ENCODE peak calls at places on chromosomes 3 and 15, in ten cellular contexts. J is transverse colon, Q is K562, C is H1, D is sigmoid colon, A is prostate gland, F is HCT116, Y is breast epithelium, H is spleen, E is GM12891. B is an unnamed sample.

GRCh38 chr15:43775411-43775965 is 1.3 kb downstream of the ELL3 start:
- DNase-seq in J (peak), Q (peak), C (peak), D (no peak), A (peak), F (peak), Y (peak), H (no peak), E (no peak), B (peak)

GRCh38 chr3:152339881-152340505 is 71.3 kb downstream of the MBNL1 start:
- DNase-seq in J (no peak), Q (no peak), C (no peak), D (no peak), A (no peak), F (no peak), Y (no peak), H (no peak), E (no peak), B (no peak)

GRCh38 chr3:27533718-27534578 is 49.8 kb upstream of the SLC4A7 start:
- DNase-seq in J (peak), Q (peak), C (peak), D (peak), A (peak), F (peak), Y (no peak), H (no peak), E (no peak), B (peak)

GRCh38 chr15:81255596-81255995 is 58.9 kb downstream of the IL16 start:
- DNase-seq in J (no peak), Q (no peak), C (no peak), D (no peak), A (no peak), F (no peak), Y (no peak), H (no peak), E (no peak), B (no peak)

GRCh38 chr3:32238027-32238815 is at the start of gene CMTM8:
- DNase-seq in J (peak), Q (peak), C (no peak), D (no peak), A (peak), F (no peak), Y (no peak), H (peak), E (peak), B (peak)

GRCh38 chr3:107630779-107631178 is 108.0 kb downstream of the BBX start:
- DNase-seq in J (no peak), Q (no peak), C (no peak), D (no peak), A (no peak), F (no peak), Y (no peak), H (no peak), E (no peak), B (no peak)

GRCh38 chr15:65174491-65174890 is 10.7 kb downstream of the CLPX start:
- DNase-seq in J (no peak), Q (no peak), C (no peak), D (no peak), A (no peak), F (no peak), Y (no peak), H (no peak), E (no peak), B (no peak)

GRCh38 chr3:53689681-53690080 is 156.5 kb downstream of the CHDH start:
- DNase-seq in J (no peak), Q (no peak), C (no peak), D (no peak), A (no peak), F (no peak), Y (no peak), H (no peak), E (no peak), B (no peak)

GRCh38 chr3:84601303-84601702 is 357.5 kb upstream of the CADM2 start:
- DNase-seq in J (no peak), Q (no peak), C (no peak), D (no peak), A (no peak), F (no peak), Y (no peak), H (no peak), E (no peak), B (no peak)

GRCh38 chr15:96306321-96306720 is 24.2 kb upstream of the NR2F2 start:
- DNase-seq in J (no peak), Q (no peak), C (no peak), D (no peak), A (no peak), F (no peak), Y (no peak), H (no peak), E (no peak), B (no peak)

GRCh38 chr15:78727561-78727960 is 83.7 kb downstream of the ADAMTS7 start:
- DNase-seq in J (no peak), Q (no peak), C (no peak), D (no peak), A (no peak), F (no peak), Y (no peak), H (no peak), E (no peak), B (no peak)

GRCh38 chr15:75176404-75176761 is 25.3 kb upstream of the C15orf39 start:
- DNase-seq in J (no peak), Q (no peak), C (no peak), D (no peak), A (peak), F (no peak), Y (peak), H (no peak), E (no peak), B (no peak)

GRCh38 chr3:108085821-108086350 is 4.9 kb downstream of the CD47 start:
- DNase-seq in J (no peak), Q (no peak), C (no peak), D (no peak), A (no peak), F (no peak), Y (no peak), H (no peak), E (no peak), B (no peak)

GRCh38 chr3:141972394-141972793 is 96.0 kb downstream of the ATP1B3 start:
- DNase-seq in J (no peak), Q (peak), C (no peak), D (no peak), A (no peak), F (no peak), Y (no peak), H (no peak), E (no peak), B (no peak)

GRCh38 chr15:45790325-45790943 is 155.6 kb downstream of the SQOR start:
- DNase-seq in J (peak), Q (peak), C (no peak), D (no peak), A (no peak), F (peak), Y (no peak), H (no peak), E (peak), B (no peak)

GRCh38 chr3:46717447-46718231 is at the start of gene PRSS50:
- DNase-seq in J (no peak), Q (peak), C (no peak), D (peak), A (no peak), F (no peak), Y (peak), H (peak), E (no peak), B (peak)

DNA sequence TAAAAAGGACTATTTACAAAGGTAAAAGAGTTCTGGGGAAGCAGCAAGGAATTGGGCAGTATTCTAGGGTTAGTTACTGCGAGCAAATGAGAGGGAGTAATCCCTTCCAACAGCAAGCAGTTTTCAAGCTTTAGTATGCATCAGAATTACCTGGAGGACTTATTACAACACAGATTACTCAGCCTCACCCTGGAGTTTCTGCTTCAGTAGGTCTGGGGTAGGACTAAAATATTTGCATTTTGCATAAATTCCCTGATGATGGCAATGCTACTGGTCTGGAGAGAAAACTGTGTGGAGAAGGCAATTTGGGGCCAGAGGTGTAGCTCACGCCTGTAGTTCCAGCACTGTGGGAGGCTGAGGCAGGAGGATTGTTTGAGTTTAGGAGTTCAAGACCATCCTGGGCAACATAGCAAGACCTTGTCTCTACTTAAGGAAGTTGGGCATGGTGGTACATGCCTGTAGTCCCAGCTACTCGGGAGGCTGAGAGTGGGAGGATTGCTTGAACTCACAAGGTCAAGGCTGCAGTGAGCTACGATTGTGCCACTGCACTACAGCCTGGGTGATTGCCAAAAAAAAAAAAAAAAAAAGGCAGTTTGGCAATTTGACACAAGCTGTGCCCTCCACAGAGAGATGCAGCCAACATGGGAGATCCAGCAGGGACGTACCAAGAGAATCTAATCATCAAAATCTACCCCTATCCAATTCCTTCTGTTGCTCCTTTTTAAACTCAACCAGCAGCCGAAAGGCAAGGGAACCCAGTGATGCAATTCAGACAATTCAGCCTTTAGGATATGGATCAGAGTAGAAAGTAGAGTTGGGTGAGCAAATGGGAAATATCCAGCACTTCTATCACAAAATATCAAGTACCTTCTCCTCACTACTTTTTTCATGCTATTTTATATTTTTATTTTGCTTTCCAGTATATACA is 27.1 kb upstream of the AP4E1 start:
- DNase-seq in J (no peak), Q (no peak), C (no peak), D (no peak), A (no peak), F (no peak), Y (no peak), H (no peak), E (no peak), B (peak)
- TF ChIP-seq POLR2A in J (no peak), Q (no peak), C (no peak), D (no peak), A (no peak), F (no peak), Y (no peak), H (no peak), E (no peak), B (no peak)

GRCh38 chr3:131914090-131914691 is 120.6 kb downstream of the CPNE4 start:
- DNase-seq in J (no peak), Q (no peak), C (no peak), D (no peak), A (no peak), F (no peak), Y (no peak), H (no peak), E (no peak), B (no peak)

GRCh38 chr3:131907809-131908208 is 127.0 kb downstream of the CPNE4 start:
- DNase-seq in J (no peak), Q (no peak), C (no peak), D (no peak), A (no peak), F (no peak), Y (no peak), H (no peak), E (no peak), B (no peak)

GRCh38 chr3:131917006-131917405 is 117.8 kb downstream of the CPNE4 start:
- DNase-seq in J (no peak), Q (no peak), C (no peak), D (no peak), A (no peak), F (no peak), Y (no peak), H (no peak), E (no peak), B (no peak)

GRCh38 chr3:131912255-131912654 is 122.6 kb downstream of the CPNE4 start:
- DNase-seq in J (no peak), Q (no peak), C (no peak), D (no peak), A (no peak), F (no peak), Y (no peak), H (no peak), E (no peak), B (no peak)
- TF ChIP-seq POLR2AphosphoS5 in J (no peak), Q (no peak), C (no peak), D (no peak), A (no peak), F (no peak), Y (no peak), H (no peak), E (no peak), B (no peak)

GRCh38 chr15:70701891-70702568 is 61.3 kb downstream of the UACA start:
- DNase-seq in J (no peak), Q (no peak), C (no peak), D (no peak), A (no peak), F (no peak), Y (no peak), H (no peak), E (no peak), B (no peak)
- TF ChIP-seq POLR2A in J (no peak), Q (no peak), C (no peak), D (peak), A (no peak), F (no peak), Y (no peak), H (peak), E (no peak), B (no peak)

GRCh38 chr15:39466428-39466827 is 114.5 kb upstream of the THBS1 start:
- DNase-seq in J (peak), Q (peak), C (no peak), D (peak), A (no peak), F (no peak), Y (peak), H (peak), E (no peak), B (peak)
- TF ChIP-seq POLR2AphosphoS5 in J (peak), Q (no peak), C (no peak), D (no peak), A (no peak), F (no peak), Y (peak), H (peak), E (no peak), B (peak)

GRCh38 chr3:115792206-115792955 is 169.1 kb downstream of the GAP43 start:
- DNase-seq in J (no peak), Q (no peak), C (no peak), D (no peak), A (no peak), F (no peak), Y (no peak), H (no peak), E (no peak), B (no peak)
- TF ChIP-seq POLR2A in J (no peak), Q (no peak), C (no peak), D (no peak), A (no peak), F (no peak), Y (no peak), H (no peak), E (no peak), B (no peak)

DNA sequence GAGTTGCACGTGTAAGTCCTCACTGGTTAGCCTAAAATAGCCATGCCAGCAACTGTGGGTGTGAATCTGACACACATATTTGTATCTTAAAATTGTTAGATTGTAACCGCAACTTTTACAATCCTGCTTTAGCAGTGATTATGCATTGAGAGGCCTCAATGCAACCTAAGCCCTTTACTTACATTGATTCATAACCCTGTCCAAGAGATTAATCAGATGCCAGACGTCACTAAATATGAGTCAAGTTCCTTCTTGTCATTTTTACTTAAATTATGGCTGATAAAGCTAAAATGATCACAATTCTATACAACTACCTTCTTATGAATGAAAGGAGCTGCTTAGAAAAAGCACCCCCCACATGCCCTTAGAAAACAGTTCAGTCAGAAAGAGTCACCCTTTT is 46.9 kb downstream of the IL17RD start:
- DNase-seq in J (no peak), Q (no peak), C (no peak), D (no peak), A (no peak), F (no peak), Y (no peak), H (no peak), E (no peak), B (no peak)
- TF ChIP-seq POLR2AphosphoS5 in J (no peak), Q (no peak), C (no peak), D (no peak), A (no peak), F (no peak), Y (no peak), H (no peak), E (no peak), B (no peak)

B was measured in upper lobe of left lung.